ENCODE peak calls at places on chromosomes 13 and 19, in five cellular contexts. One of them, this sample, is unnamed.

GRCh38 chr19:14676762-14677161 is 2.1 kb upstream of the ADGRE3 start:
- DNase-seq in COR-L47: no peak
- DNase-seq in neural crest cell: no peak
- DNase-seq in frontal cortex: no peak
- DNase-seq in coronary artery: no peak
- DNase-seq in this sample: no peak

GRCh38 chr13:110801044-110801443 is 87.5 kb downstream of the ING1 start:
- DNase-seq in COR-L47: no peak
- DNase-seq in coronary artery: no peak
- DNase-seq in neural crest cell: no peak
- DNase-seq in frontal cortex: no peak
- DNase-seq in this sample: no peak

GRCh38 chr13:110683203-110683883 is 22.6 kb downstream of the CARS2 start:
- DNase-seq in frontal cortex: no peak
- DNase-seq in coronary artery: no peak
- DNase-seq in COR-L47: no peak
- DNase-seq in neural crest cell: no peak
- DNase-seq in this sample: no peak

GRCh38 chr19:47075179-47075811 is 26.9 kb upstream of the TMEM160 start:
- DNase-seq in coronary artery: no peak
- DNase-seq in neural crest cell: no peak
- DNase-seq in COR-L47: no peak
- DNase-seq in frontal cortex: no peak
- DNase-seq in this sample: no peak

GRCh38 chr13:88622362-88622973 is 951.3 kb downstream of the SLITRK5 start:
- DNase-seq in neural crest cell: no peak
- DNase-seq in COR-L47: no peak
- DNase-seq in frontal cortex: no peak
- DNase-seq in coronary artery: no peak
- DNase-seq in this sample: peak; percentile 7

GRCh38 chr13:93496985-93497673 is 270.5 kb downstream of the GPC6 start:
- DNase-seq in COR-L47: peak; percentile 56
- DNase-seq in neural crest cell: no peak
- DNase-seq in coronary artery: no peak
- DNase-seq in frontal cortex: no peak
- DNase-seq in this sample: no peak

GRCh38 chr13:113116871-113117271 is 5.7 kb upstream of the F10 start:
- DNase-seq in neural crest cell: no peak
- DNase-seq in COR-L47: no peak
- DNase-seq in frontal cortex: no peak
- DNase-seq in coronary artery: peak; percentile 49
- DNase-seq in this sample: no peak

GRCh38 chr13:37313383-37313782 is 207.9 kb upstream of the CSNK1A1L start:
- DNase-seq in frontal cortex: no peak
- DNase-seq in COR-L47: no peak
- DNase-seq in neural crest cell: no peak
- DNase-seq in coronary artery: no peak
- DNase-seq in this sample: no peak

GRCh38 chr19:28553005-28553404 is 659.9 kb downstream of the UQCRFS1 start:
- DNase-seq in COR-L47: no peak
- DNase-seq in coronary artery: no peak
- DNase-seq in frontal cortex: no peak
- DNase-seq in neural crest cell: no peak
- DNase-seq in this sample: no peak

GRCh38 chr13:101116381-101116780 is 299.9 kb downstream of the NALCN start:
- DNase-seq in frontal cortex: no peak
- DNase-seq in neural crest cell: no peak
- DNase-seq in COR-L47: no peak
- DNase-seq in coronary artery: no peak
- DNase-seq in this sample: no peak

GRCh38 chr13:74647211-74647610 is 513.0 kb upstream of the KLF12 start:
- DNase-seq in COR-L47: no peak
- DNase-seq in coronary artery: no peak
- DNase-seq in neural crest cell: no peak
- DNase-seq in frontal cortex: no peak
- DNase-seq in this sample: no peak

GRCh38 chr13:80177327-80177726 is 163.6 kb downstream of the SPRY2 start:
- DNase-seq in neural crest cell: no peak
- DNase-seq in frontal cortex: no peak
- DNase-seq in COR-L47: no peak
- DNase-seq in coronary artery: no peak
- DNase-seq in this sample: no peak

GRCh38 chr13:31250435-31250834 is 50.7 kb downstream of the B3GLCT start:
- DNase-seq in COR-L47: no peak
- DNase-seq in neural crest cell: no peak
- DNase-seq in coronary artery: no peak
- DNase-seq in frontal cortex: no peak
- DNase-seq in this sample: no peak

GRCh38 chr13:42334329-42334706 is 62.4 kb downstream of the AKAP11 start:
- DNase-seq in coronary artery: no peak
- DNase-seq in COR-L47: peak; percentile 61
- DNase-seq in neural crest cell: no peak
- DNase-seq in frontal cortex: no peak
- DNase-seq in this sample: no peak

GRCh38 chr13:108944760-108945159 is 315.3 kb downstream of the MYO16 start:
- DNase-seq in COR-L47: no peak
- DNase-seq in coronary artery: no peak
- DNase-seq in neural crest cell: no peak
- DNase-seq in frontal cortex: no peak
- DNase-seq in this sample: no peak

GRCh38 chr13:63567031-63567430 is 2151.4 kb upstream of the PCDH20 start:
- DNase-seq in coronary artery: no peak
- DNase-seq in frontal cortex: no peak
- DNase-seq in neural crest cell: no peak
- DNase-seq in COR-L47: no peak
- DNase-seq in this sample: no peak

GRCh38 chr19:15109768-15110417 is 2.7 kb downstream of the SYDE1 start:
- DNase-seq in COR-L47: no peak
- DNase-seq in neural crest cell: no peak
- DNase-seq in coronary artery: no peak
- DNase-seq in frontal cortex: no peak
- DNase-seq in this sample: no peak

GRCh38 chr13:43838909-43839308 is 40.6 kb downstream of the CCDC122 start:
- DNase-seq in neural crest cell: no peak
- DNase-seq in coronary artery: no peak
- DNase-seq in frontal cortex: no peak
- DNase-seq in COR-L47: no peak
- DNase-seq in this sample: no peak

GRCh38 chr13:101751488-101751887 is 299.0 kb downstream of the ITGBL1 start:
- DNase-seq in COR-L47: peak; percentile 67
- DNase-seq in frontal cortex: no peak
- DNase-seq in neural crest cell: no peak
- DNase-seq in coronary artery: no peak
- DNase-seq in this sample: no peak

GRCh38 chr13:49421391-49421790 is 22.5 kb downstream of the CAB39L start:
- DNase-seq in neural crest cell: no peak
- DNase-seq in COR-L47: no peak
- DNase-seq in frontal cortex: no peak
- DNase-seq in coronary artery: no peak
- DNase-seq in this sample: no peak

GRCh38 chr13:35923347-35923746 is 207.8 kb downstream of the DCLK1 start:
- DNase-seq in frontal cortex: no peak
- DNase-seq in neural crest cell: no peak
- DNase-seq in COR-L47: no peak
- DNase-seq in coronary artery: no peak
- DNase-seq in this sample: no peak

GRCh38 chr13:110835721-110836599 is 78.9 kb downstream of the ANKRD10 start:
- DNase-seq in coronary artery: no peak
- DNase-seq in frontal cortex: no peak
- DNase-seq in COR-L47: no peak
- DNase-seq in neural crest cell: no peak
- DNase-seq in this sample: no peak

GRCh38 chr19:16070366-16070990 is 5.8 kb upstream of the TPM4 start:
- DNase-seq in coronary artery: peak; percentile 89
- DNase-seq in neural crest cell: no peak
- DNase-seq in COR-L47: no peak
- DNase-seq in frontal cortex: no peak
- DNase-seq in this sample: peak; percentile 68

GRCh38 chr13:33629610-33630009 is 188.3 kb upstream of the RFC3 start:
- DNase-seq in coronary artery: no peak
- DNase-seq in frontal cortex: no peak
- DNase-seq in COR-L47: no peak
- DNase-seq in neural crest cell: no peak
- DNase-seq in this sample: no peak

GRCh38 chr13:45402641-45403040 is 15.5 kb downstream of the SLC25A30 start:
- DNase-seq in COR-L47: no peak
- DNase-seq in frontal cortex: no peak
- DNase-seq in coronary artery: no peak
- DNase-seq in neural crest cell: no peak
- DNase-seq in this sample: no peak

GRCh38 chr13:111573362-111573761 is 252.9 kb downstream of the TEX29 start:
- DNase-seq in coronary artery: no peak
- DNase-seq in COR-L47: no peak
- DNase-seq in frontal cortex: no peak
- DNase-seq in neural crest cell: no peak
- DNase-seq in this sample: no peak

GRCh38 chr19:33171916-33172359 is 22.2 kb upstream of the LRP3 start:
- DNase-seq in frontal cortex: no peak
- DNase-seq in coronary artery: no peak
- DNase-seq in neural crest cell: no peak
- DNase-seq in COR-L47: no peak
- DNase-seq in this sample: no peak

GRCh38 chr13:45341799-45342584 is 1.0 kb upstream of the TPT1 start:
- DNase-seq in frontal cortex: no peak
- DNase-seq in coronary artery: peak; percentile 83
- DNase-seq in neural crest cell: no peak
- DNase-seq in COR-L47: no peak
- DNase-seq in this sample: no peak

This sample was measured in activated gamma-delta T cell treated with anti-CD3 and anti-CD28 coated beads, Interleukin-2, amount 50 U/mL, for 16 hours.